ENCODE peak calls at places on chromosome 11, in eight cellular contexts. O is body of pancreas, F is astrocyte of the spinal cord, U is retinal pigment epithelial cell, T is cardiac fibroblast, H is cardiac muscle cell, S is HCT116, C is GM13976. B is an unnamed sample.

GRCh38 chr11:34653851-34654490 is 33.1 kb downstream of the EHF start:
- DNase-seq in C (no peak), U (peak), T (peak), H (no peak), O (peak), S (peak), F (peak), B (no peak)

GRCh38 chr11:126193038-126193478 is 18.4 kb downstream of the RPUSD4 start:
- DNase-seq in S (no peak), H (no peak), F (no peak), U (no peak), C (no peak), T (no peak), O (no peak), B (no peak)

GRCh38 chr11:6653055-6653454 is 2.6 kb downstream of the DCHS1 start:
- DNase-seq in U (no peak), H (no peak), T (no peak), O (no peak), S (no peak), C (no peak), F (no peak), B (no peak)

GRCh38 chr11:10500757-10501684 is 40.0 kb downstream of the RNF141 start:
- DNase-seq in C (no peak), U (no peak), H (no peak), O (no peak), F (no peak), T (no peak), S (no peak), B (peak)

GRCh38 chr11:124778281-124778680 is 16.2 kb upstream of the ESAM start:
- DNase-seq in H (no peak), U (no peak), F (no peak), T (no peak), C (no peak), S (peak), O (no peak), B (no peak)

GRCh38 chr11:104522650-104523049 is 358.7 kb upstream of the PDGFD start:
- DNase-seq in C (no peak), H (no peak), U (no peak), T (peak), S (no peak), O (peak), F (no peak), B (no peak)

GRCh38 chr11:60875856-60876485 is 8.6 kb downstream of the ZP1 start:
- DNase-seq in U (no peak), H (no peak), O (no peak), F (no peak), S (no peak), T (no peak), C (no peak), B (no peak)

GRCh38 chr11:113771964-113772363 is 1.5 kb downstream of the ZW10 start:
- DNase-seq in F (no peak), H (no peak), T (no peak), S (no peak), U (no peak), O (no peak), C (no peak), B (no peak)

GRCh38 chr11:91926967-91927366 is 297.7 kb upstream of the FAT3 start:
- DNase-seq in H (no peak), T (no peak), S (no peak), U (no peak), O (peak), C (no peak), F (peak), B (no peak)

GRCh38 chr11:117815262-117815803 is 9.2 kb downstream of the FXYD2 start:
- DNase-seq in H (no peak), T (no peak), O (peak), U (no peak), C (peak), S (no peak), F (no peak), B (peak)

GRCh38 chr11:8318536-8318935 is 54.9 kb upstream of the LMO1 start:
- DNase-seq in T (no peak), F (no peak), C (no peak), O (no peak), H (peak), S (no peak), U (no peak), B (no peak)

GRCh38 chr11:61974766-61975631 is 7.6 kb upstream of the FTH1 start:
- DNase-seq in S (no peak), U (no peak), O (peak), T (peak), C (no peak), H (no peak), F (no peak), B (no peak)

GRCh38 chr11:121514401-121514981 is 61.7 kb upstream of the SORL1-AS1 start:
- DNase-seq in O (no peak), H (no peak), C (no peak), F (no peak), T (no peak), S (no peak), U (no peak), B (no peak)

GRCh38 chr11:108559904-108560303 is 33.7 kb downstream of the EXPH5 start:
- DNase-seq in F (peak), O (no peak), S (no peak), U (no peak), C (no peak), H (no peak), T (peak), B (no peak)

GRCh38 chr11:31443802-31444201 is 65.6 kb downstream of the IMMP1L start:
- DNase-seq in H (no peak), T (no peak), C (no peak), S (no peak), O (no peak), U (no peak), F (no peak), B (no peak)

GRCh38 chr11:67354314-67355022 is 1.1 kb upstream of the POLD4 start:
- DNase-seq in C (peak), F (peak), O (peak), H (no peak), T (peak), U (peak), S (peak), B (peak)

GRCh38 chr11:47308050-47308823 is 38.3 kb downstream of the MADD start:
- DNase-seq in O (no peak), U (no peak), F (no peak), T (no peak), C (no peak), H (no peak), S (no peak), B (no peak)

GRCh38 chr11:128089962-128090361 is 497.4 kb downstream of the ETS1 start:
- DNase-seq in U (no peak), C (no peak), H (no peak), T (no peak), F (no peak), S (no peak), O (no peak), B (no peak)

GRCh38 chr11:122319011-122319410 is 203.0 kb upstream of the BLID start:
- DNase-seq in T (no peak), O (no peak), H (no peak), F (no peak), C (no peak), S (no peak), U (no peak), B (no peak)

GRCh38 chr11:128593281-128593680 is 5.9 kb upstream of the ETS1 start:
- DNase-seq in O (no peak), U (peak), S (no peak), F (peak), C (no peak), H (no peak), T (peak), B (no peak)

GRCh38 chr11:69369945-69370344 is 76.0 kb downstream of the MYEOV start:
- DNase-seq in T (no peak), S (no peak), H (no peak), U (no peak), C (peak), O (no peak), F (no peak), B (no peak)

GRCh38 chr11:9384535-9385287 is at the start of gene IPO7:
- DNase-seq in H (peak), O (peak), T (peak), F (peak), U (peak), C (peak), S (peak), B (peak)
- TF ChIP-seq CTCF in H (peak), O (no peak), T (peak), F (peak), U (peak), C (no peak), S (peak), B (no peak)

GRCh38 chr11:45179686-45180085 is 33.2 kb downstream of the PRDM11 start:
- DNase-seq in F (no peak), O (no peak), S (no peak), U (no peak), C (no peak), T (no peak), H (no peak), B (no peak)

GRCh38 chr11:45180888-45181594 is 34.6 kb downstream of the PRDM11 start:
- DNase-seq in O (peak), F (peak), C (peak), H (no peak), S (peak), U (peak), T (peak), B (peak)

GRCh38 chr11:45181595-45182550 is 35.4 kb downstream of the PRDM11 start:
- DNase-seq in C (no peak), F (no peak), S (no peak), O (no peak), T (no peak), H (no peak), U (no peak), B (no peak)

GRCh38 chr11:45178890-45179663 is 32.6 kb downstream of the PRDM11 start:
- DNase-seq in O (no peak), U (peak), F (peak), S (no peak), C (no peak), T (peak), H (no peak), B (no peak)

GRCh38 chr11:45180158-45180887 is 33.9 kb downstream of the PRDM11 start:
- DNase-seq in S (peak), F (no peak), C (no peak), T (no peak), H (peak), O (peak), U (no peak), B (peak)
- TF ChIP-seq CTCF in S (peak), F (peak), C (no peak), T (peak), H (peak), O (peak), U (peak), B (no peak)

GRCh38 chr11:94303884-94304459 is 408 bp upstream of the IZUMO1R start:
- DNase-seq in C (no peak), F (no peak), T (no peak), S (no peak), O (no peak), H (no peak), U (no peak), B (no peak)

GRCh38 chr11:94295534-94295933 is 8.8 kb upstream of the IZUMO1R start:
- DNase-seq in F (no peak), U (peak), S (no peak), H (no peak), O (no peak), T (no peak), C (no peak), B (no peak)

GRCh38 chr11:94302806-94303205 is 1.6 kb upstream of the IZUMO1R start:
- DNase-seq in O (no peak), U (no peak), F (no peak), C (no peak), S (no peak), T (no peak), H (no peak), B (no peak)

DNA sequence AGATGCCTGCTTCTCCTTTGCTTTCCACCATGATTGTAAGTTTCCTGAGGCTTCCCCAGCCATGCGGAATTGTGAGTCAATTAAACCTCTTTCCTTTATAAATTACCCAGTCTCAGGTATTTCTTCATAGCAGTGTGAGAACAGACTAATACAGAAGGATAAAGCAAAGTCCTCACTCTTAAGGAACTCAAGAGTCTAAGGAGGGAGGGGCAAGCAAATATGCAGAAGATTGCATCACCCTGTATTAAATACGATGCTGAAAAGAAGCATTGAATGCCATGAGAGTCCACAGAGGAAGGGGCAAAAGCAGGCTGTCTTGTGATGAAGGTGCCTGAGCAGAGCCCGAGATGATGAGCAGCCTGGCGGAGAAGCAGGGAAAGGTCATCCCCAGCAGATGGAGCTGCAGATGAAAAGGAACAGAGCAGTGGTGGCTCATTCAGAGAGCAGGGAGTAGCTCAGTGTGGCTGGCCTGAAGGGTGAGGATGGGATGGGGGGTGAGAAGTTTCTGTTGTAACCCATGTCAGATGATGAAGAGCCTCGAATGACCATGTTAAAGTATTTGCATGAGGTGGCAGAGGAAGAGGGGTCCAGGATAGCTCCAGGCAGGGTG is 6.3 kb upstream of the IZUMO1R start:
- DNase-seq in U (no peak), S (no peak), C (no peak), T (no peak), H (no peak), O (no peak), F (no peak), B (no peak)
- TF ChIP-seq CTCF in U (no peak), S (peak), C (peak), T (no peak), H (no peak), O (no peak), F (no peak), B (no peak)

DNA sequence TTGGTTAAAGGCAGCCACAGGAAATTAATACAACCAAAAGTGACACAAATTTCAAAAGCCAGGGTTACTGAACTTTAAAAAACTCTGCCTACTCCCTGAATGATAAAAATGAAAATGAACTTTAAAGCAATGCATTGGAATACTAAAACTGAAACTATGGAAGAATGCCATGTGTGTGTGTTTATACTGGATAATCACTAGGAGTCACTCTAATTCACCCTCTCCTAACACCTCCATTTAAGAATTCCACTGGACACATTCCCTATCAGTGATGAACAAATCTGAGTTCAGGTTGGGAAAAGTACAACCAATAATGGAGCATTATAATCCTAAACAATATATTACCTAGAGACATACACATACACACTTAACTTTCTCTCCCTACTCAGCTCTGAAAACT is 27.5 kb upstream of the PLAAT3 start:
- DNase-seq in U (no peak), C (no peak), T (peak), S (no peak), H (no peak), O (no peak), F (peak), B (no peak)
- TF ChIP-seq CTCF in U (no peak), C (no peak), T (no peak), S (peak), H (peak), O (no peak), F (no peak), B (no peak)

DNA sequence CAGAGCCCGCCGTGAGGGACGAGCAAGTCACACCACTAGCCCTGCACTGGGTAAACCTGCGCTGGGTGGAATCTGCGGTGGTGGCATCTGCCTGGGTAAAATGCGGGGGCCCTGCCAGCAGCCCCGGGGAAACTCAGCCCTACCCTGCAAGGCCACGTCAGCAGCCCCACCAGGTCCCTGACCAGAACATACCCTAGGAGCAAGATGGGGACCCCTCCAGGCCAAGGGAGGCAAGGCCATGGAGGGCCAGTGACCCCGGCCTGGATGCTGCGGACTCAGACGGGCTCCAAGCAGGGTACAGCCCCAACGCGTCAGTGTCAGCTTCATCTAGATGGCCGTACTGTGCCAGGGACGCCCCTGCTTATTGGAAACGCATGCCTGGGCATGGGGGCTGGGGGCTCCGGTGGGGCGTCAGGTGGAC is 26.3 kb downstream of the TOLLIP start:
- DNase-seq in T (no peak), C (no peak), U (no peak), O (no peak), S (no peak), F (no peak), H (no peak), B (no peak)
- TF ChIP-seq CTCF in T (no peak), C (no peak), U (no peak), O (no peak), S (no peak), F (no peak), H (no peak), B (no peak)

B was measured in GM13977.